ENCODE peak calls at places on chromosomes 6 and 20, in seven cellular contexts. O is osteocyte; P is stimulated activated CD8-positive, alpha-beta memory T cell treated with anti-CD3 and anti-CD28 coated beads, Interleukin-4, amount 100 ng/mL, for 24 hours; F is activated T-cell treated with anti-CD3 and anti-CD28 coated beads, Interleukin-2, amount 50 U/mL, for 4 hours; X is A172; R is RCC 7860; V is heart left ventricle. Z is an unnamed sample.

GRCh38 chr20:47318596-47319516 is 37.6 kb downstream of the ZMYND8 start:
- DNase-seq in O (no peak), P (peak; percentile 7), F (no peak), X (peak; percentile 53), R (peak; percentile 71), V (peak; percentile 83), Z (peak; percentile 5)

GRCh38 chr6:146905313-146905712 is 298.9 kb upstream of the STXBP5 start:
- DNase-seq in O (no peak), P (no peak), F (no peak), X (peak; percentile 82), R (no peak), V (peak; percentile 34), Z (no peak)

GRCh38 chr20:18781509-18781908 is 32.1 kb upstream of the SCP2D1 start:
- DNase-seq in O (peak; percentile 32), P (no peak), F (no peak), X (no peak), R (no peak), V (no peak), Z (no peak)

GRCh38 chr6:42820509-42821340 is 38.9 kb downstream of the BICRAL start:
- DNase-seq in O (no peak), P (no peak), F (no peak), X (no peak), R (no peak), V (peak; percentile 51), Z (no peak)

GRCh38 chr6:76453270-76453669 is 380.8 kb upstream of the IMPG1 start:
- DNase-seq in O (no peak), P (no peak), F (no peak), X (no peak), R (no peak), V (no peak), Z (no peak)

GRCh38 chr6:74208239-74208638 is 512.2 kb downstream of the CD109 start:
- DNase-seq in O (no peak), P (no peak), F (no peak), X (no peak), R (no peak), V (no peak), Z (no peak)

GRCh38 chr6:134047673-134048072 is 4.8 kb downstream of the SLC2A12 start:
- DNase-seq in O (no peak), P (no peak), F (no peak), X (no peak), R (no peak), V (peak; percentile 77), Z (no peak)

GRCh38 chr6:109793793-109794192 is 102.7 kb downstream of the FIG4 start:
- DNase-seq in O (no peak), P (no peak), F (no peak), X (peak; percentile 90), R (peak; percentile 76), V (peak; percentile 38), Z (no peak)

Z was measured in stimulated activated effector memory CD8-positive, alpha-beta T cell treated with anti-CD3 and anti-CD28 coated beads, Interleukin-12 subunit alpha, Interleukin-12 subunit beta, amount 100 ng/mL, for 72 hours.